ENCODE peak calls at places on chromosomes 6 and 20, in eight cellular contexts. J, H, P, Z, X, D, N and Y are unnamed samples.

GRCh38 chr6:57021086-57021720 is 25.3 kb upstream of the KIAA1586 start:
- DNase-seq in J (peak; percentile 20), H (peak; percentile 8), P (no peak), Z (no peak), X (no peak), D (no peak), N (peak; percentile 65), Y (no peak)

GRCh38 chr6:31075528-31075927 is 36.8 kb downstream of the C6orf15 start:
- DNase-seq in J (no peak), H (no peak), P (no peak), Z (no peak), X (no peak), D (no peak), N (peak; percentile 91), Y (no peak)

GRCh38 chr6:170049641-170050491 is 241.0 kb downstream of the DLL1 start:
- DNase-seq in J (no peak), H (peak; percentile 15), P (peak; percentile 94), Z (peak; percentile 60), X (peak; percentile 75), D (peak; percentile 85), N (peak; percentile 90), Y (peak; percentile 87)

GRCh38 chr20:62059926-62060630 is 5.6 kb downstream of the TAF4 start:
- DNase-seq in J (no peak), H (no peak), P (no peak), Z (no peak), X (no peak), D (no peak), N (no peak), Y (no peak)

GRCh38 chr6:125906158-125906998 is 50.2 kb upstream of the HINT3 start:
- DNase-seq in J (peak; percentile 32), H (no peak), P (no peak), Z (peak; percentile 45), X (no peak), D (peak; percentile 64), N (peak; percentile 41), Y (no peak)

GRCh38 chr6:41288025-41288777 is 1.7 kb upstream of the TREM1 start:
- DNase-seq in J (no peak), H (no peak), P (no peak), Z (no peak), X (no peak), D (no peak), N (peak; percentile 54), Y (no peak)

GRCh38 chr20:33883164-33883563 is 72.0 kb downstream of the CHMP4B start:
- DNase-seq in J (no peak), H (no peak), P (no peak), Z (no peak), X (no peak), D (peak; percentile 47), N (no peak), Y (no peak)

GRCh38 chr20:57659131-57659788 is 39.0 kb upstream of the ZBP1 start:
- DNase-seq in J (no peak), H (no peak), P (no peak), Z (no peak), X (peak; percentile 62), D (peak; percentile 5), N (no peak), Y (peak; percentile 5)

GRCh38 chr6:133818320-133818719 is 70.6 kb upstream of the TCF21 start:
- DNase-seq in J (no peak), H (no peak), P (no peak), Z (no peak), X (no peak), D (no peak), N (no peak), Y (no peak)

GRCh38 chr6:28880894-28881780 is 42.6 kb downstream of the TRIM27 start:
- DNase-seq in J (peak; percentile 55), H (peak; percentile 54), P (peak; percentile 60), Z (peak; percentile 67), X (peak; percentile 81), D (peak; percentile 71), N (peak; percentile 70), Y (peak; percentile 61)

GRCh38 chr6:129269891-129270290 is 387.0 kb downstream of the LAMA2 start:
- DNase-seq in J (no peak), H (no peak), P (no peak), Z (no peak), X (no peak), D (no peak), N (no peak), Y (no peak)

GRCh38 chr6:6748001-6748400 is 159.5 kb downstream of the LY86 start:
- DNase-seq in J (no peak), H (no peak), P (no peak), Z (no peak), X (no peak), D (no peak), N (no peak), Y (no peak)

GRCh38 chr20:31572701-31573554 is 32.2 kb upstream of the ID1 start:
- DNase-seq in J (peak; percentile 78), H (peak; percentile 97), P (peak; percentile 98), Z (peak; percentile 96), X (peak; percentile 99), D (peak; percentile 96), N (peak; percentile 99), Y (peak; percentile 92)

GRCh38 chr6:155327326-155328073 is 13.2 kb upstream of the TFB1M start:
- DNase-seq in J (peak; percentile 61), H (peak; percentile 56), P (peak; percentile 65), Z (peak; percentile 56), X (peak; percentile 67), D (peak; percentile 60), N (peak; percentile 77), Y (no peak)

GRCh38 chr6:105988321-105988720 is 97.8 kb upstream of the PRDM1 start:
- DNase-seq in J (no peak), H (no peak), P (no peak), Z (no peak), X (no peak), D (no peak), N (peak; percentile 55), Y (no peak)
- H3K27me3 ChIP-seq in J (peaks cover under 1% of the 10 kb centered on the region), H (no peaks in the 10 kb centered on the region), P (peaks cover 62% of the 10 kb centered on the region), Z (no peaks in the 10 kb centered on the region), X (no peaks in the 10 kb centered on the region), D (peaks cover 79% of the 10 kb centered on the region), N (no peaks in the 10 kb centered on the region), Y (peaks cover 99% of the 10 kb centered on the region)

GRCh38 chr6:147221739-147222138 is 17.5 kb downstream of the STXBP5 start:
- DNase-seq in J (no peak), H (no peak), P (no peak), Z (no peak), X (no peak), D (no peak), N (no peak), Y (no peak)
- H3K27ac ChIP-seq in J (peak overlapping the region; percentile 26), H (no peak overlapping the region), P (no peak overlapping the region), Z (no peak overlapping the region), X (no peak overlapping the region), D (peak overlapping the region; percentile 8), N (no peak overlapping the region), Y (no peak overlapping the region)

DNA sequence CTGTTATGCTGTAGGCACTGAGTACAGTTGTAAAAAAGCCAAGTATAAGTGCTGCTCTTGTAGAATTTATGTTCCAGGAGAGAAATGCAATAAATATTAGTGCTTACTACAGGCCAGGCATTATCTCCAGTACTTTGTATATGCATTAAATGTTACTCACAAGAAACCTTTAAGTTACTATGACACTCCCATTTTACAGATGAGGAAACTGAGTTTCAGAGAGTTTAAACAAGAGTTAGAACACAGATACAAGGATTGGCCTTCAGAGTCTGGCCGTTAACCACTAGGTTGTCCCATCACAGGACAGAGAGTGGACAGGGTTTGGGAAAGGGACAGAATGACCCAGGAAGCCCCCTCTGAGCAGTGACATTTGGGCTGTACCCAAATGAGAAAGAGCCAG is 274.4 kb downstream of the ZNF217 start:
- DNase-seq in J (no peak), H (no peak), P (no peak), Z (no peak), X (no peak), D (no peak), N (no peak), Y (no peak)
- H3K4me3 ChIP-seq in J (no peak overlapping the region), H (no peak overlapping the region), P (no peak overlapping the region), Z (no peak overlapping the region), X (no peak overlapping the region), D (no peak overlapping the region), N (no peak overlapping the region), Y (no peak overlapping the region)

DNA sequence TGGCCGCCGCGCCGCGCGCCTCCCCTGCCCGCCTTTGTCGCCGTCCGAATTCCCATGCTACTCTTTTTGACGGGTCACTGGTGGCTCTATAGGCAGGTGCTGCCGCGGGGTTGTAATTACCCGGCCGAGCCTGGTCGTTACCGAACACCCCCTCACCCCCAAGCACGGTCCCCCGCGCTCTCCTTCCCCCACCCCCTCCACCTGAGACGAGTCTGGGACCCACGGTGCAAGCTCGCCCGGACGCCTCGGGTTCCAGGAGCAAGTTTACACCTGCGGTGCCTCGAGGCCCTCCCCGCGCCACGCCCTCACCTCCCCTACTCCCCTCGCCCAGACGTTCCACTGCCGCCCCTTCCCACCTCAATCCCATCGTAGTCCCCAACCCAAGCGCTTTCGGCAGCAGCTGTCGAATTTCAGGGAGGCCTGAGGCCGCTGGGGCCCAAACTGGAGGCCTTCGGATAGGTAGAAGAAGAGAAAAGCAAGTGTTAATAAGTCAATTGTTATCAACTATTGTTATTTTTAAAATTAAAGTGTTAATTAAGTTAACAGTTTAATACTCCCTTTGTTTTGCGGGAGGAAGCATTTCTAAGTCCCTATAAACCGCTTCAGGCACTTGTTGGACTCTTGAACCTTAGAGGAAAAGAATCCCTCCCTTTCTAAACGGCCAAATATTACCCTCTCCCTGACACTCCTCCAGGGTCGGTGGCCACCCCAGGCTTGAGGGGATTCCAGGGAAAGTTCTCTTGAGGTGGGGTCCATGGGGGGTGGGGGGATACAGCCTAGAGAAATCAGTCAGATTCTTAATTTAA is 4.2 kb downstream of the NR2E1 start:
- DNase-seq in J (no peak), H (no peak), P (no peak), Z (no peak), X (no peak), D (no peak), N (no peak), Y (no peak)
- H3K27me3 ChIP-seq in J (peaks cover 82% of the 10 kb centered on the region), H (peaks cover 92% of the 10 kb centered on the region), P (peaks cover 100% of the 10 kb centered on the region), Z (peaks cover 13% of the 10 kb centered on the region), X (no peaks in the 10 kb centered on the region), D (peaks cover 100% of the 10 kb centered on the region), N (peaks cover 99% of the 10 kb centered on the region), Y (peaks cover 100% of the 10 kb centered on the region)

DNA sequence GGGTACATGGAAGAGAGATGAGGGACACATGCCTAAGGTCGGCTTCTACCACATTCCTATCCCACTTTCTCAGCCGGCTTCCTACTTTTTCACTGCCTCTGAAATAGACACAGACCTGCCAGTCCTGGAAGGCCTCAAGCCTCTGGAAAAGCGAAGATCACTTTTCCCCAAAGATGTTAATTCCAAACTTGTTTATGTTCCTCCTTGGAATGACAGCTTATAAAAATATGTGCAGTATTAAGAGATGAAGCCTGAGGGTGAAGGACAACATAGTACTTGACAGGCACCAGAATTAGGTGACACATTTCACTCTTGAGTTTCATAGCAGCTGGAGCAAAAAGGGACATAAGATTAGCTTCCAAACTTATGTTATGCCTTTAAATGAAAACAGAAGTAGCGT is 25.2 kb downstream of the FOXO3 start:
- DNase-seq in J (no peak), H (no peak), P (no peak), Z (no peak), X (no peak), D (no peak), N (no peak), Y (no peak)
- H3K27ac ChIP-seq in J (no peak overlapping the region), H (no peak overlapping the region), P (peak overlapping the region; percentile 82), Z (peak overlapping the region; percentile 67), X (peak overlapping the region; percentile 83), D (peak overlapping the region; percentile 91), N (no peak overlapping the region), Y (peak overlapping the region; percentile 92)